ENCODE peak calls at places on chromosomes 5 and 9, in five cellular contexts. U is psoas muscle; W is activated CD4-positive, alpha-beta memory T cell treated with anti-CD3 and anti-CD28 coated beads for 36 hours; M is GM10248; V is heart left ventricle. F is an unnamed sample.

GRCh38 chr9:122402403-122403268 is 31.8 kb downstream of the PTGS1 start:
- DNase-seq in M (peak), U (no peak), W (peak), V (no peak), F (no peak)

GRCh38 chr5:76145945-76146344 is 62.8 kb downstream of the SV2C start:
- DNase-seq in U (no peak), W (peak), M (peak), V (no peak), F (no peak)

GRCh38 chr5:31362931-31363568 is 168.8 kb downstream of the DROSHA start:
- DNase-seq in V (no peak), U (no peak), M (no peak), W (no peak), F (no peak)

GRCh38 chr5:157267766-157268480 is 2.0 kb downstream of the CYFIP2 start:
- DNase-seq in M (no peak), U (peak), W (peak), V (no peak), F (no peak)

GRCh38 chr9:6929428-6929827 is 171.7 kb downstream of the KDM4C start:
- DNase-seq in M (no peak), W (no peak), V (no peak), U (no peak), F (no peak)

GRCh38 chr5:149887622-149888183 is 56.9 kb downstream of the PDE6A start:
- DNase-seq in V (no peak), M (no peak), W (no peak), U (no peak), F (no peak)

GRCh38 chr5:127739807-127740384 is 36.7 kb downstream of the CCDC192 start:
- DNase-seq in W (no peak), V (no peak), U (no peak), M (no peak), F (no peak)

GRCh38 chr5:8839361-8840055 is 706.4 kb downstream of the SEMA5A start:
- DNase-seq in V (no peak), M (no peak), U (no peak), W (no peak), F (no peak)

GRCh38 chr9:95505676-95506437 is 10.9 kb downstream of the PTCH1 start:
- DNase-seq in U (peak), W (peak), M (peak), V (peak), F (no peak)

GRCh38 chr5:10355071-10355889 is 1.8 kb downstream of the MARCHF6 start:
- DNase-seq in W (peak), M (peak), U (no peak), V (no peak), F (peak)

GRCh38 chr5:66633754-66634153 is 37.6 kb downstream of the MAST4 start:
- DNase-seq in U (no peak), W (no peak), V (no peak), M (no peak), F (no peak)

GRCh38 chr5:58369513-58370156 is 90.3 kb downstream of the PLK2 start:
- DNase-seq in W (no peak), V (no peak), U (no peak), M (no peak), F (no peak)

GRCh38 chr5:322281-322941 is 897 bp downstream of the AHRR start:
- DNase-seq in U (peak), V (no peak), M (peak), W (peak), F (no peak)

GRCh38 chr5:65326912-65327311 is 154.8 kb downstream of the ADAMTS6 start:
- DNase-seq in V (no peak), W (no peak), M (no peak), U (no peak), F (no peak)

GRCh38 chr5:113375492-113376060 is 59.2 kb downstream of the TSSK1B start:
- DNase-seq in V (no peak), U (no peak), W (no peak), M (no peak), F (no peak)

GRCh38 chr5:82534891-82535395 is 256.8 kb upstream of the RPS23 start:
- DNase-seq in V (no peak), M (no peak), W (no peak), U (no peak), F (no peak)

GRCh38 chr5:174777545-174777944 is 53.2 kb downstream of the MSX2 start:
- DNase-seq in W (no peak), U (no peak), V (no peak), M (no peak), F (no peak)

GRCh38 chr5:67094476-67095300 is 101.9 kb downstream of the CD180 start:
- DNase-seq in V (no peak), M (no peak), U (no peak), W (no peak), F (no peak)

GRCh38 chr5:74020488-74020887 is 394.5 kb downstream of the ARHGEF28 start:
- DNase-seq in U (no peak), M (no peak), V (no peak), W (no peak), F (no peak)

GRCh38 chr9:110918316-110919054 is 119.8 kb downstream of the LPAR1 start:
- DNase-seq in V (no peak), M (no peak), W (no peak), U (no peak), F (no peak)